ENCODE peak calls at places on chromosomes 12 and 14, in five cellular contexts. G is A172; J is stimulated activated CD4-positive, alpha-beta T cell treated with anti-CD3 and anti-CD28 coated beads, Interleukin-2, amount 100 ng/mL, for 24 hours; Y is upper lobe of right lung; D is nephron progenitor cell. C is an unnamed sample.

GRCh38 chr12:93563807-93564538 is 8.5 kb upstream of the SOCS2 start:
- DNase-seq in D (no peak), Y (no peak), G (peak), J (no peak), C (peak)

GRCh38 chr12:86675197-86675596 is 419.0 kb upstream of the MGAT4C start:
- DNase-seq in G (no peak), Y (no peak), D (no peak), J (no peak), C (no peak)

GRCh38 chr14:54211562-54212308 is 185.1 kb upstream of the CDKN3 start:
- DNase-seq in G (peak), J (no peak), D (no peak), Y (no peak), C (peak)

GRCh38 chr12:56766535-56766934 is 3.4 kb downstream of the HSD17B6 start:
- DNase-seq in D (no peak), J (no peak), Y (no peak), G (no peak), C (no peak)

GRCh38 chr12:30622509-30622908 is 73.2 kb downstream of the IPO8 start:
- DNase-seq in J (no peak), G (peak), D (no peak), Y (no peak), C (peak)

GRCh38 chr12:116876151-116876869 is 4.9 kb downstream of the HRK start:
- DNase-seq in J (no peak), Y (no peak), D (peak), G (no peak), C (no peak)

GRCh38 chr12:94988471-94988870 is 15.0 kb downstream of the NDUFA12 start:
- DNase-seq in Y (no peak), G (no peak), D (no peak), J (no peak), C (no peak)

GRCh38 chr12:124927325-124928094 is 13.1 kb upstream of the UBC start:
- DNase-seq in J (peak), Y (peak), D (peak), G (peak), C (peak)

GRCh38 chr14:68510201-68510600 is 282.7 kb downstream of the ZFP36L1 start:
- DNase-seq in D (no peak), G (no peak), J (no peak), Y (no peak), C (no peak)

GRCh38 chr12:95733156-95733825 is 57.3 kb downstream of the NTN4 start:
- DNase-seq in D (no peak), Y (no peak), G (peak), J (no peak), C (no peak)

GRCh38 chr12:68792952-68793351 is 15.0 kb upstream of the MDM2 start:
- DNase-seq in D (no peak), J (no peak), Y (no peak), G (peak), C (peak)

GRCh38 chr12:22866406-22866805 is 241.4 kb downstream of the ETNK1 start:
- DNase-seq in D (no peak), G (no peak), Y (no peak), J (no peak), C (no peak)

GRCh38 chr14:78848234-78848820 is 678.2 kb downstream of the NRXN3 start:
- DNase-seq in Y (no peak), J (peak), G (peak), D (peak), C (peak)

GRCh38 chr14:88228519-88229236 is 94.4 kb downstream of the KCNK10 start:
- DNase-seq in Y (no peak), J (no peak), G (no peak), D (no peak), C (peak)

GRCh38 chr12:45050751-45051489 is at the start of gene DBX2:
- DNase-seq in J (no peak), D (peak), Y (no peak), G (no peak), C (peak)

GRCh38 chr14:67428501-67429031 is 16.6 kb upstream of the PLEK2 start:
- DNase-seq in D (no peak), G (peak), Y (no peak), J (no peak), C (peak)

GRCh38 chr14:92457018-92457565 is 56.5 kb upstream of the RIN3 start:
- DNase-seq in Y (no peak), J (no peak), G (no peak), D (no peak), C (no peak)

GRCh38 chr14:20197459-20197858 is 6.8 kb downstream of the OR11G2 start:
- DNase-seq in D (no peak), J (no peak), G (no peak), Y (peak), C (no peak)

GRCh38 chr12:26514364-26514763 is 318.6 kb downstream of the ITPR2 start:
- DNase-seq in G (no peak), J (no peak), D (no peak), Y (no peak), C (no peak)

GRCh38 chr12:4156317-4156716 is 117.2 kb upstream of the CCND2 start:
- DNase-seq in Y (no peak), J (peak), G (no peak), D (no peak), C (no peak)

GRCh38 chr14:64698899-64699298 is 5.3 kb upstream of the PLEKHG3 start:
- DNase-seq in J (no peak), G (no peak), Y (no peak), D (no peak), C (no peak)

GRCh38 chr12:48180857-48181495 is 2.5 kb upstream of the CCDC184 start:
- DNase-seq in Y (no peak), D (no peak), G (no peak), J (no peak), C (no peak)

GRCh38 chr12:62834406-62834805 is 100.5 kb downstream of the PPM1H start:
- DNase-seq in Y (no peak), J (no peak), G (no peak), D (peak), C (no peak)

GRCh38 chr14:103085106-103086091 is 1.4 kb downstream of the LBHD2 start:
- DNase-seq in Y (no peak), D (no peak), J (no peak), G (no peak), C (no peak)

GRCh38 chr12:109566424-109566823 is 6.9 kb downstream of the MMAB start:
- DNase-seq in Y (no peak), D (no peak), J (no peak), G (no peak), C (no peak)

GRCh38 chr12:117031843-117032592 is 67.2 kb downstream of the TESC start:
- DNase-seq in D (no peak), J (no peak), G (no peak), Y (no peak), C (no peak)

GRCh38 chr12:17949558-17950141 is 140.3 kb downstream of the RERGL start:
- DNase-seq in D (no peak), G (no peak), Y (no peak), J (no peak), C (no peak)

GRCh38 chr12:126582231-126582630 is 1517.0 kb downstream of the AACS start:
- DNase-seq in G (peak), J (no peak), D (no peak), Y (no peak), C (peak)

GRCh38 chr14:20732477-20732876 is 13.2 kb upstream of the EDDM3A start:
- DNase-seq in Y (no peak), G (no peak), D (no peak), J (no peak), C (no peak)

C was measured in epithelial cell of esophagus.